ENCODE peak calls at places on chromosomes 3 and 15, in seven cellular contexts. Y is CD4-positive, alpha-beta T cell; R is activated B cell treated with CpG ODN at 0.5 μM for 24 hours; A is Calu3; M is uterus; N is left ventricle myocardium superior; Z is activated naive CD4-positive, alpha-beta T cell. C is an unnamed sample.
A peak's percentile ranks its signal among the peaks of the same experiment; 100 is the strongest.

GRCh38 chr3:197168606-197169005 is 129.8 kb downstream of the DLG1 start:
- DNase-seq in Y (no peak), N (no peak), R (no peak), A (no peak), M (no peak), Z (no peak), C (peak; percentile 55)

GRCh38 chr15:91021516-91022074 is 799 bp downstream of the VPS33B start:
- DNase-seq in Z (no peak), N (no peak), A (no peak), Y (no peak), R (no peak), M (no peak), C (no peak)

GRCh38 chr3:62659660-62660059 is 215.6 kb downstream of the CADPS start:
- DNase-seq in M (no peak), A (no peak), Y (no peak), N (no peak), R (no peak), Z (no peak), C (no peak)

GRCh38 chr15:73982251-73982962 is 9.7 kb downstream of the STOML1 start:
- DNase-seq in A (peak; percentile 75), R (no peak), Z (peak; percentile 17), Y (peak; percentile 55), N (peak; percentile 93), M (peak; percentile 85), C (peak; percentile 83)

GRCh38 chr3:151538706-151539403 is 78.0 kb upstream of the IGSF10 start:
- DNase-seq in R (no peak), Z (no peak), A (no peak), M (peak; percentile 19), N (no peak), Y (no peak), C (peak; percentile 26)

GRCh38 chr3:190562866-190563525 is 49.1 kb downstream of the IL1RAP start:
- DNase-seq in Z (no peak), N (no peak), Y (no peak), A (peak; percentile 63), R (no peak), M (no peak), C (no peak)

GRCh38 chr3:8884630-8885290 is 78.5 kb downstream of the RAD18 start:
- DNase-seq in Z (no peak), M (no peak), R (no peak), Y (no peak), A (no peak), N (no peak), C (no peak)

GRCh38 chr3:43338295-43338694 is 52.0 kb downstream of the SNRK start:
- DNase-seq in Z (no peak), A (no peak), Y (no peak), N (no peak), R (no peak), M (no peak), C (no peak)

GRCh38 chr3:171781711-171782127 is 28.6 kb downstream of the PLD1 start:
- DNase-seq in M (no peak), N (no peak), Z (no peak), Y (no peak), A (no peak), R (no peak), C (no peak)

GRCh38 chr15:84982301-84982920 is 755 bp downstream of the PDE8A start:
- DNase-seq in R (peak; percentile 41), Z (peak; percentile 36), N (peak; percentile 57), M (peak; percentile 33), Y (peak; percentile 57), A (peak; percentile 42), C (no peak)

GRCh38 chr3:170712336-170712735 is 126.5 kb upstream of the SLC7A14 start:
- DNase-seq in A (no peak), M (no peak), Z (no peak), Y (no peak), R (no peak), N (no peak), C (no peak)

GRCh38 chr15:85494035-85494793 is 113.8 kb downstream of the AKAP13 start:
- DNase-seq in N (no peak), Z (no peak), M (no peak), R (no peak), Y (no peak), A (peak; percentile 59), C (peak; percentile 68)

GRCh38 chr3:160448845-160449659 is 534 bp downstream of the TRIM59 start:
- DNase-seq in Z (peak; percentile 30), M (no peak), N (peak; percentile 32), Y (no peak), A (no peak), R (no peak), C (no peak)

GRCh38 chr3:27590437-27591320 is 106.5 kb upstream of the SLC4A7 start:
- DNase-seq in Y (no peak), M (no peak), A (no peak), R (no peak), N (no peak), Z (no peak), C (no peak)

GRCh38 chr3:180996415-180996932 is 6.9 kb upstream of the DNAJC19 start:
- DNase-seq in R (no peak), M (no peak), N (no peak), Z (no peak), A (no peak), Y (no peak), C (no peak)

GRCh38 chr15:58608129-58608590 is 141.3 kb downstream of the ADAM10 start:
- DNase-seq in Y (no peak), N (no peak), A (no peak), R (no peak), Z (no peak), M (no peak), C (peak; percentile 37)

GRCh38 chr3:174125267-174125844 is 727.8 kb downstream of the NLGN1 start:
- DNase-seq in Y (no peak), M (no peak), Z (no peak), N (no peak), A (peak; percentile 45), R (no peak), C (peak; percentile 18)

GRCh38 chr15:34621675-34622074 is 38.2 kb upstream of the GOLGA8B start:
- DNase-seq in Z (no peak), M (no peak), N (no peak), A (no peak), Y (no peak), R (no peak), C (peak; percentile 11)

GRCh38 chr3:126053513-126053912 is 30.4 kb downstream of the SLC41A3 start:
- DNase-seq in Y (no peak), R (no peak), N (no peak), Z (no peak), A (no peak), M (no peak), C (no peak)

GRCh38 chr3:171417813-171418212 is 42.4 kb downstream of the TNIK start:
- DNase-seq in M (no peak), N (no peak), R (no peak), A (peak; percentile 18), Y (no peak), Z (no peak), C (peak; percentile 54)

GRCh38 chr3:194141415-194142155 is 5.6 kb downstream of the HES1 start:
- DNase-seq in M (peak; percentile 92), Y (peak; percentile 63), A (peak; percentile 97), R (peak; percentile 50), N (peak; percentile 96), Z (peak; percentile 45), C (no peak)

GRCh38 chr3:27281671-27282150 is 87.5 kb downstream of the NEK10 start:
- DNase-seq in Z (no peak), Y (no peak), M (no peak), A (no peak), R (no peak), N (no peak), C (no peak)

GRCh38 chr15:65336767-65337435 is 32.4 kb downstream of the RNU5B-1 start:
- DNase-seq in Y (no peak), R (no peak), M (no peak), A (no peak), Z (no peak), N (no peak), C (no peak)

GRCh38 chr3:23663661-23664186 is 142.0 kb upstream of the UBE2E1 start:
- DNase-seq in R (no peak), Y (no peak), A (no peak), M (no peak), Z (no peak), N (no peak), C (no peak)

GRCh38 chr3:46930176-46930944 is 46.2 kb downstream of the CCDC12 start:
- DNase-seq in N (peak; percentile 48), M (no peak), Y (no peak), Z (no peak), A (no peak), R (no peak), C (no peak)

GRCh38 chr15:57527382-57528091 is 64.2 kb upstream of the MYZAP start:
- DNase-seq in Z (no peak), Y (no peak), N (no peak), A (peak; percentile 51), M (no peak), R (peak; percentile 25), C (peak; percentile 53)

GRCh38 chr3:85758442-85758841 is 799.7 kb downstream of the CADM2 start:
- DNase-seq in Z (no peak), M (no peak), Y (no peak), A (no peak), N (no peak), R (no peak), C (no peak)

GRCh38 chr3:7713724-7714123 is 787.9 kb upstream of the LMCD1 start:
- DNase-seq in Z (no peak), A (no peak), Y (no peak), N (no peak), R (no peak), M (no peak), C (no peak)

GRCh38 chr15:101489633-101490407 is at the start of gene PCSK6:
- DNase-seq in Y (no peak), M (no peak), R (no peak), Z (no peak), N (peak; percentile 79), A (peak; percentile 53), C (no peak)

GRCh38 chr15:40354408-40355171 is 3.4 kb upstream of the DISP2 start:
- DNase-seq in M (no peak), N (peak; percentile 42), Z (no peak), Y (no peak), R (no peak), A (peak; percentile 44), C (no peak)

GRCh38 chr15:35436422-35436821 is 109.5 kb downstream of the DPH6 start:
- DNase-seq in N (no peak), A (no peak), Z (no peak), R (no peak), M (no peak), Y (no peak), C (no peak)

GRCh38 chr3:28699283-28699682 is 350.7 kb upstream of the AZI2 start:
- DNase-seq in A (peak; percentile 19), N (no peak), M (no peak), Y (no peak), R (no peak), Z (no peak), C (no peak)

GRCh38 chr3:47347217-47347801 is 33.5 kb upstream of the PTPN23 start:
- DNase-seq in N (no peak), Y (no peak), Z (no peak), A (no peak), M (no peak), R (no peak), C (peak; percentile 73)

GRCh38 chr15:62325597-62325996 is 160.5 kb upstream of the C2CD4B start:
- DNase-seq in M (no peak), N (no peak), A (no peak), R (no peak), Z (no peak), Y (no peak), C (no peak)

GRCh38 chr3:179196098-179196497 is 47.9 kb downstream of the PIK3CA start:
- DNase-seq in N (no peak), Z (no peak), M (no peak), R (no peak), Y (no peak), A (no peak), C (peak; percentile 60)

GRCh38 chr3:85631070-85631469 is 672.3 kb downstream of the CADM2 start:
- DNase-seq in N (no peak), R (no peak), Y (no peak), M (no peak), A (no peak), Z (no peak), C (no peak)

GRCh38 chr3:134601539-134602439 is 49.0 kb downstream of the KY start:
- DNase-seq in R (no peak), A (no peak), M (no peak), N (no peak), Y (no peak), Z (no peak), C (no peak)

GRCh38 chr15:100925480-100925879 is 6.3 kb downstream of the LRRK1 start:
- DNase-seq in R (no peak), Z (no peak), M (no peak), Y (no peak), A (no peak), N (no peak), C (no peak)

C was measured in GM04503.